ENCODE peak calls at places on chromosomes 6 and 20, in seven cellular contexts. One of them, this sample, is unnamed.
A peak's percentile ranks its signal among the peaks of the same experiment; 100 is the strongest.

GRCh38 chr6:33199687-33200233 is 705 bp downstream of the RXRB start:
- DNase-seq in NCI-H345: peak; percentile 81
- DNase-seq in T-helper 1 cell: peak; percentile 67
- DNase-seq in OCI-LY7: peak; percentile 82
- DNase-seq in HEK293T: no peak
- DNase-seq in KBM-7: no peak
- DNase-seq in adrenal gland: peak; percentile 83
- DNase-seq in this sample: peak; percentile 73

GRCh38 chr6:122161136-122161535 is 238.3 kb upstream of the HSF2 start:
- DNase-seq in NCI-H345: no peak
- DNase-seq in T-helper 1 cell: no peak
- DNase-seq in adrenal gland: no peak
- DNase-seq in OCI-LY7: no peak
- DNase-seq in KBM-7: no peak
- DNase-seq in HEK293T: no peak
- DNase-seq in this sample: no peak

GRCh38 chr6:80610821-80611220 is 504.4 kb downstream of the BCKDHB start:
- DNase-seq in KBM-7: no peak
- DNase-seq in OCI-LY7: no peak
- DNase-seq in T-helper 1 cell: no peak
- DNase-seq in NCI-H345: no peak
- DNase-seq in adrenal gland: no peak
- DNase-seq in HEK293T: no peak
- DNase-seq in this sample: no peak

GRCh38 chr6:69185276-69185675 is 550.2 kb downstream of the ADGRB3 start:
- DNase-seq in KBM-7: no peak
- DNase-seq in OCI-LY7: no peak
- DNase-seq in adrenal gland: no peak
- DNase-seq in NCI-H345: no peak
- DNase-seq in HEK293T: no peak
- DNase-seq in T-helper 1 cell: no peak
- DNase-seq in this sample: no peak

GRCh38 chr6:112618796-112619195 is 271.7 kb downstream of the RFPL4B start:
- DNase-seq in adrenal gland: no peak
- DNase-seq in HEK293T: peak; percentile 28
- DNase-seq in OCI-LY7: no peak
- DNase-seq in KBM-7: no peak
- DNase-seq in T-helper 1 cell: no peak
- DNase-seq in NCI-H345: no peak
- DNase-seq in this sample: no peak

GRCh38 chr6:26304213-26305096 is 60.5 kb upstream of the BTN3A2 start:
- DNase-seq in HEK293T: no peak
- DNase-seq in T-helper 1 cell: no peak
- DNase-seq in OCI-LY7: peak; percentile 76
- DNase-seq in adrenal gland: peak; percentile 67
- DNase-seq in KBM-7: peak; percentile 69
- DNase-seq in NCI-H345: no peak
- DNase-seq in this sample: no peak

GRCh38 chr6:155023717-155024116 is 28.6 kb downstream of the TIAM2 start:
- DNase-seq in OCI-LY7: no peak
- DNase-seq in HEK293T: no peak
- DNase-seq in T-helper 1 cell: no peak
- DNase-seq in adrenal gland: no peak
- DNase-seq in NCI-H345: no peak
- DNase-seq in KBM-7: no peak
- DNase-seq in this sample: no peak

GRCh38 chr20:39800111-39800510 is 838.0 kb downstream of the DHX35 start:
- DNase-seq in NCI-H345: no peak
- DNase-seq in adrenal gland: peak; percentile 19
- DNase-seq in T-helper 1 cell: no peak
- DNase-seq in HEK293T: no peak
- DNase-seq in KBM-7: no peak
- DNase-seq in OCI-LY7: no peak
- DNase-seq in this sample: no peak

GRCh38 chr6:112562348-112563220 is 215.5 kb downstream of the RFPL4B start:
- DNase-seq in OCI-LY7: no peak
- DNase-seq in adrenal gland: no peak
- DNase-seq in HEK293T: no peak
- DNase-seq in NCI-H345: no peak
- DNase-seq in T-helper 1 cell: no peak
- DNase-seq in KBM-7: no peak
- DNase-seq in this sample: no peak

GRCh38 chr6:12392490-12392889 is 102.3 kb downstream of the EDN1 start:
- DNase-seq in T-helper 1 cell: no peak
- DNase-seq in NCI-H345: no peak
- DNase-seq in KBM-7: no peak
- DNase-seq in HEK293T: no peak
- DNase-seq in OCI-LY7: no peak
- DNase-seq in adrenal gland: no peak
- DNase-seq in this sample: no peak

GRCh38 chr6:127816643-127817042 is 84.2 kb downstream of the THEMIS start:
- DNase-seq in NCI-H345: no peak
- DNase-seq in adrenal gland: no peak
- DNase-seq in OCI-LY7: no peak
- DNase-seq in KBM-7: no peak
- DNase-seq in HEK293T: no peak
- DNase-seq in T-helper 1 cell: no peak
- DNase-seq in this sample: no peak

GRCh38 chr20:13800728-13801134 is 15.9 kb downstream of the NDUFAF5 start:
- DNase-seq in KBM-7: peak; percentile 27
- DNase-seq in OCI-LY7: no peak
- DNase-seq in HEK293T: no peak
- DNase-seq in NCI-H345: peak; percentile 95
- DNase-seq in T-helper 1 cell: no peak
- DNase-seq in adrenal gland: peak; percentile 97
- DNase-seq in this sample: peak; percentile 93

GRCh38 chr20:19828233-19828632 is 70.2 kb downstream of the RIN2 start:
- DNase-seq in T-helper 1 cell: no peak
- DNase-seq in KBM-7: peak; percentile 21
- DNase-seq in OCI-LY7: peak; percentile 23
- DNase-seq in HEK293T: no peak
- DNase-seq in adrenal gland: no peak
- DNase-seq in NCI-H345: peak; percentile 47
- DNase-seq in this sample: no peak

GRCh38 chr6:37783831-37784584 is 35.5 kb upstream of the ZFAND3 start:
- DNase-seq in NCI-H345: peak; percentile 38
- DNase-seq in KBM-7: no peak
- DNase-seq in HEK293T: no peak
- DNase-seq in adrenal gland: no peak
- DNase-seq in OCI-LY7: no peak
- DNase-seq in T-helper 1 cell: no peak
- DNase-seq in this sample: no peak

GRCh38 chr20:17875106-17875980 is 93.3 kb downstream of the SNX5 start:
- DNase-seq in NCI-H345: no peak
- DNase-seq in adrenal gland: peak; percentile 97
- DNase-seq in OCI-LY7: no peak
- DNase-seq in KBM-7: no peak
- DNase-seq in HEK293T: no peak
- DNase-seq in T-helper 1 cell: no peak
- DNase-seq in this sample: peak; percentile 90

GRCh38 chr6:20582586-20583446 is 48.6 kb downstream of the CDKAL1 start:
- DNase-seq in T-helper 1 cell: no peak
- DNase-seq in HEK293T: no peak
- DNase-seq in adrenal gland: no peak
- DNase-seq in NCI-H345: no peak
- DNase-seq in OCI-LY7: no peak
- DNase-seq in KBM-7: no peak
- DNase-seq in this sample: no peak